ENCODE peak calls at places on chromosomes 13 and 19, in four cellular contexts. H is uterus, G is A549, K is astrocyte of the spinal cord. E is an unnamed sample.
A peak's percentile ranks its signal among the peaks of the same experiment; 100 is the strongest.

GRCh38 chr19:10258080-10258710 is 6.2 kb downstream of the MRPL4 start:
- DNase-seq in H (no peak), G (no peak), K (no peak), E (no peak)

GRCh38 chr13:114065926-114066774 is 66.3 kb downstream of the RASA3 start:
- DNase-seq in H (no peak), G (no peak), K (no peak), E (no peak)

GRCh38 chr13:24506698-24507335 is 5.8 kb downstream of the PARP4 start:
- DNase-seq in H (no peak), G (no peak), K (no peak), E (no peak)

GRCh38 chr13:22428188-22428828 is 752.5 kb upstream of the SGCG start:
- DNase-seq in H (peak; percentile 16), G (no peak), K (no peak), E (no peak)

GRCh38 chr13:109700176-109700575 is 86.2 kb downstream of the IRS2 start:
- DNase-seq in H (peak; percentile 39), G (no peak), K (peak; percentile 88), E (no peak)

GRCh38 chr19:49441210-49441959 is at the start of gene SLC17A7:
- DNase-seq in H (peak; percentile 72), G (peak; percentile 91), K (no peak), E (no peak)

GRCh38 chr19:51480590-51480989 is 2.3 kb downstream of the CEACAM18 start:
- DNase-seq in H (no peak), G (no peak), K (no peak), E (no peak)

GRCh38 chr13:108269601-108270328 is at the start of gene TNFSF13B:
- DNase-seq in H (no peak), G (no peak), K (peak; percentile 24), E (no peak)

GRCh38 chr19:5587071-5587455 is 19.3 kb upstream of the TINCR start:
- DNase-seq in H (no peak), G (no peak), K (no peak), E (no peak)

GRCh38 chr13:76884571-76885202 is 1.5 kb downstream of the KCTD12 start:
- DNase-seq in H (peak; percentile 36), G (no peak), K (peak; percentile 23), E (no peak)

GRCh38 chr19:16572332-16573211 is at the start of gene SLC35E1:
- DNase-seq in H (peak; percentile 93), G (peak; percentile 95), K (peak; percentile 93), E (peak; percentile 98)

GRCh38 chr19:343941-344624 is 513 bp downstream of the MIER2 start:
- DNase-seq in H (no peak), G (peak; percentile 47), K (peak; percentile 23), E (no peak)

GRCh38 chr13:64470751-64471150 is 2759.4 kb downstream of the PCDH9 start:
- DNase-seq in H (no peak), G (no peak), K (no peak), E (no peak)

GRCh38 chr13:114067886-114068722 is 64.3 kb downstream of the RASA3 start:
- DNase-seq in H (peak; percentile 21), G (no peak), K (no peak), E (no peak)

GRCh38 chr13:21949818-21950429 is 279.1 kb downstream of the FGF9 start:
- DNase-seq in H (no peak), G (no peak), K (no peak), E (no peak)

GRCh38 chr19:9819590-9819898 is 665 bp upstream of the FBXL12 start:
- DNase-seq in H (no peak), G (peak; percentile 76), K (no peak), E (no peak)

GRCh38 chr13:29524176-29524575 is 71.3 kb downstream of the SLC7A1 start:
- DNase-seq in H (no peak), G (no peak), K (peak; percentile 26), E (no peak)

GRCh38 chr19:44807162-44807561 is 1.7 kb upstream of the BCAM start:
- DNase-seq in H (no peak), G (peak; percentile 79), K (no peak), E (no peak)

GRCh38 chr19:34332027-34332786 is 32.8 kb upstream of the GPI start:
- DNase-seq in H (no peak), G (no peak), K (no peak), E (no peak)

GRCh38 chr19:54420383-54421168 is 5.3 kb downstream of the TTYH1 start:
- DNase-seq in H (no peak), G (no peak), K (no peak), E (no peak)

GRCh38 chr19:17424743-17425365 is 5.0 kb downstream of the MVB12A start:
- DNase-seq in H (no peak), G (no peak), K (peak; percentile 48), E (no peak)

GRCh38 chr19:6677495-6677894 is 7.5 kb upstream of the TNFSF14 start:
- DNase-seq in H (no peak), G (no peak), K (no peak), E (no peak)

GRCh38 chr13:110648848-110649421 is 33.6 kb downstream of the NAXD start:
- DNase-seq in H (no peak), G (no peak), K (no peak), E (no peak)

GRCh38 chr13:49898792-49899191 is 37.3 kb downstream of the SPRYD7 start:
- DNase-seq in H (no peak), G (no peak), K (no peak), E (no peak)

GRCh38 chr13:106274551-106275208 is 260.8 kb downstream of the EFNB2 start:
- DNase-seq in H (no peak), G (no peak), K (no peak), E (no peak)

GRCh38 chr13:67772807-67773453 is 542.8 kb upstream of the PCDH9 start:
- DNase-seq in H (no peak), G (no peak), K (no peak), E (no peak)

GRCh38 chr13:114045113-114045735 is 71.3 kb upstream of the C13orf46 start:
- DNase-seq in H (no peak), G (no peak), K (no peak), E (no peak)

GRCh38 chr19:1066748-1067340 is at the start of gene ARHGAP45:
- DNase-seq in H (no peak), G (no peak), K (no peak), E (no peak)

DNA sequence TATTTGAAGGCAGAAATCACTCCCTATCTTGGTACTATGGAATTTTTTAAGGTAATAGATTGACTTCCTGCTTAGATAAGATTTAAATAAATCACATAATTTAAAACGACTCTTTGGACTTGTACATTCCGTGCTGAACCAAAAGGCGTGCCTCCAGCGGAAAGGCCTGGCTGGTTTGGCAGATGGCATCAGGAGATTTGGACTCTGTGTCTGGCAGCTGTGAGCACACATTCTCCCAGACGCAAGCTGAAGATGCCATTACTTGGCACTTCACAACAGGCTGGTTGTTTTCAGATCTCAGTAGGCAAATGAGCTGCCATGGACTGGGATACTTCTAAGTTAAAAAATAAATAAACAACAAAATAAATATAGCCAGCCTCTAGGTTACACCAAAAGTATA is 104.5 kb upstream of the SLC15A1 start:
- DNase-seq in H (peak; percentile 53), G (no peak), K (no peak), E (no peak)
- TF ChIP-seq CTCF in H (no peak), G (no peak), K (no peak), E (no peak)

GRCh38 chr19:8585894-8586750 is 8.9 kb upstream of the MYO1F start:
- DNase-seq in H (no peak), G (no peak), K (no peak), E (peak; percentile 88)
- TF ChIP-seq CTCF in H (peak; percentile 29), G (peak; percentile 51), K (peak; percentile 79), E (peak; percentile 70)

GRCh38 chr13:89925107-89925506 is 1422.4 kb upstream of the MIR17HG start:
- DNase-seq in H (no peak), G (no peak), K (peak; percentile 43), E (no peak)
- TF ChIP-seq CTCF in H (no peak), G (peak; percentile 38), K (peak; percentile 61), E (peak; percentile 83)

DNA sequence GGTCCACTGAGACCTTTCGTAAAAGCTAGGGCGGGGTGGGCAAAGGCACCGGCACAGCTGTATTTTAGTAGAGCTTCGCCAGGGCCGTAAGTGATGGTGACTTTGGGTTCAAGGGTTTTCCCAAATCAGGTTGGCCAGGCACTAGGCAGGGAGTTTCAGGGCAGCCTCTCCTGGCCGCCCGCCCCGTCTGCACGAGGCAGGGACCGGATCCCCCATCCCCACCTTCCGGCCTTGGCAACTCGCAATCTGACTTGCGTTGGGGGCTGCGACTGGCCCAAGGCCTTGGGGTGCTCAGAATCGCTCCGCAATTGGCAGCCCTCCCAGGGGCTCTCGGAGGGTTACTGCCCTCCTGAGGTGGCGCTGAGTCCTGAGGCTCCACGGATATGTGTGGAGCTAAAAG is 4.1 kb upstream of the ZIC5 start:
- DNase-seq in H (peak; percentile 3), G (no peak), K (no peak), E (peak; percentile 75)
- TF ChIP-seq CTCF in H (no peak), G (no peak), K (no peak), E (no peak)

GRCh38 chr19:14516048-14516534 is 2.1 kb downstream of the DNAJB1 start:
- DNase-seq in H (no peak), G (no peak), K (no peak), E (no peak)
- TF ChIP-seq CTCF in H (no peak), G (no peak), K (no peak), E (no peak)

GRCh38 chr19:28601723-28602440 is 611.1 kb downstream of the UQCRFS1 start:
- DNase-seq in H (no peak), G (no peak), K (no peak), E (no peak)
- TF ChIP-seq CTCF in H (no peak), G (no peak), K (no peak), E (no peak)

GRCh38 chr13:75432045-75432444 is 49.9 kb downstream of the TBC1D4 start:
- DNase-seq in H (no peak), G (no peak), K (no peak), E (no peak)
- TF ChIP-seq CTCF in H (no peak), G (peak; percentile 11), K (peak; percentile 11), E (no peak)

DNA sequence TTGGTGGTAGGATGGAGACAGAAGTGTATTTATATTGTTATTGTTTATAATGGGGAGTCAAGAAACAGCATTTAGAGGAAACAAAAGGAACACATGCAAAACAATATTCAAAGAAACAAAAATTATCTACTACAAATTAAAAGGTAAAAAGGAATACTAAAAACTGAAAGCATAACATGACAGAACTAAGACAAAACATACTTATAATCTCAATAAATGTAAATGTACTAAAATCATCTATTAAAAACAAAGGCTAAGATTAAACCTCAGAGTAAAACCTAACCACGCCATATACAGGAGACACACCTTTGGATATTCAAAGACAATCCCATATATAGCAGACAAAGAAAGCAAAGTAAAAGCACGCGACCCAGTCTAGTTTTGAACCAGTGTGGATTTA is 273.6 kb downstream of the ABCC4 start:
- DNase-seq in H (no peak), G (no peak), K (no peak), E (no peak)
- TF ChIP-seq CTCF in H (no peak), G (no peak), K (no peak), E (no peak)